ENCODE peak calls at places on chromosomes 5 and 9, in nine cellular contexts. H, G, S, J, N, I, L, A and U are unnamed samples.

GRCh38 chr9:117411547-117411946 is 3.3 kb downstream of the ASTN2 start:
- DNase-seq in H (no peak), G (no peak), S (peak), J (peak), N (no peak), I (peak), L (peak), A (peak), U (no peak)

GRCh38 chr9:73200694-73201432 is 49.2 kb downstream of the ANXA1 start:
- DNase-seq in H (no peak), G (no peak), S (peak), J (peak), N (no peak), I (peak), L (peak), A (no peak), U (no peak)

GRCh38 chr5:10726913-10727517 is 34.0 kb downstream of the DAP start:
- DNase-seq in H (no peak), G (no peak), S (no peak), J (no peak), N (no peak), I (no peak), L (peak), A (no peak), U (no peak)

GRCh38 chr5:126139773-126140172 is 283.4 kb upstream of the GRAMD2B start:
- DNase-seq in H (no peak), G (no peak), S (no peak), J (peak), N (no peak), I (no peak), L (no peak), A (no peak), U (no peak)

GRCh38 chr5:175470756-175471155 is 7.6 kb upstream of the SFXN1 start:
- DNase-seq in H (no peak), G (no peak), S (no peak), J (no peak), N (no peak), I (no peak), L (no peak), A (no peak), U (no peak)

GRCh38 chr5:63401434-63402046 is 560.7 kb downstream of the HTR1A start:
- DNase-seq in H (no peak), G (no peak), S (peak), J (peak), N (no peak), I (peak), L (peak), A (peak), U (no peak)

GRCh38 chr5:84729326-84729725 is 344.6 kb upstream of the EDIL3 start:
- DNase-seq in H (no peak), G (no peak), S (no peak), J (peak), N (no peak), I (no peak), L (no peak), A (no peak), U (no peak)

GRCh38 chr9:3205421-3206095 is 320.2 kb downstream of the RFX3 start:
- DNase-seq in H (no peak), G (no peak), S (no peak), J (no peak), N (no peak), I (no peak), L (no peak), A (no peak), U (no peak)

GRCh38 chr5:124841829-124842712 is 95.6 kb upstream of the ZNF608 start:
- DNase-seq in H (no peak), G (no peak), S (no peak), J (no peak), N (no peak), I (no peak), L (no peak), A (no peak), U (no peak)

GRCh38 chr5:14240366-14240765 is 97.2 kb downstream of the TRIO start:
- DNase-seq in H (no peak), G (no peak), S (no peak), J (peak), N (no peak), I (no peak), L (no peak), A (no peak), U (no peak)

GRCh38 chr5:916441-917293 is 24.0 kb downstream of the TRIP13 start:
- DNase-seq in H (no peak), G (no peak), S (no peak), J (no peak), N (no peak), I (no peak), L (no peak), A (no peak), U (no peak)

DNA sequence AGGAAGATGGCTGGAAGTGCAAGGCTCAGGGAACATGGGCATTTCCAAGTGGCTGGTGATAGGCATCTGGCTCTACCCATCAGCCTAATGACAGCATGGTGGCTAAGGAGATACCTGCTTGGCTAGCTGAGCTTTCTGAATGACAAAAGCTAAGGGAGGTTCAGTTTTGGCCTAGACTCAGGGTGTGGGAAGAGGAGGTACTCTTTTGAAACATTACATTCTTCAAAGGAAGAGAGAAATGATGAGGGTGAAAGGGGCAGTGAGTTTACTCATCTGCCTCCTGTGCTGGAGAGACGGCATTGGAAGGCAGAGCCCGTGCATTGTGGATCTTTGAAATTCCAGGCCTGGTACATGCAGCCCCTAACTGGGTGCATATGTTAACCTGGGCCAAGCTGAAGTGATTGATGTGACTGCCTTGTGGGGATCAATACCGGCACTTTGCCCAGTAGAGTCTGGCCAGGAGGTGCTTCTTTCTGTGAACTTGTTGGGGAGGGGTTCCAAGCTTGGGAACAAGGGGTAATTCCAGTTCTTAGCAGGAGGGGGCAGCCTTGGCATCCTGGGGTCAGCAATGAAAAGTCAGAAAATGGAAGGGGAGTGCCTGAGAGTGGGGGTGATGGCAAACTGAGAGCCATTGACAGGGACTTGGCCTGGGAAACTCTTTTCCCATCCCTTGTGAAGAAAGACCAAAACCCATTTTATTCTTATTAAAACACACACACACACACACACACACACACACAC is 108.6 kb downstream of the ACER2 start:
- DNase-seq in H (no peak), G (no peak), S (peak), J (no peak), N (no peak), I (peak), L (peak), A (peak), U (no peak)
- TF ChIP-seq CTCF in H (peak), G (no peak), S (peak), J (peak), N (no peak), I (peak), L (peak), A (peak), U (no peak)

DNA sequence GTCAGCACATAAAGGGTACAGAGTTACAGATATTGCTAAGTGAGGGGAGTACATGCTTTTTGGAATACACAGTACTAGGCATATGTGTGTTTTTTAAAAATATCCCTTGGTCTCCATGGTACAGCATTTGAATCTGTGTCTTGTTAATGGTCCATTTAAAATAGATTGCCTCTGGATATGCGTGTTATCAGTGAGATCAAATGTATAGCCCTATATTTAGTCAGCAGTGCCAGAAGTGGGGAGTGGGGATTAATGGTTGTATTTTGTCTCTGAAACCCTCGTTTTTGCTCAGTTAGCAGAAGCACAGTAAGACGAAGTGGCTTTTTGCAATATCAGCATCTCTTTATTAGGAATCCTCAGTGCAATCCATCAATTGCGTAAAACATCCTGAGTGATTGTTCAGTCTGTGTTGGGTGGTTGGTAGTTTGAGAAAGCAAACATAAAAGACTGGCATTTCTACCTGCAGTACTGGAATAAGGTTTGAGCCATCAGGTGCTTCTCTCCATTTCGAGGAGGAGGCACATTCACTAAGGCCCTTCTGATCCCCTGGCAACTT is 19.0 kb downstream of the SKP2 start:
- DNase-seq in H (no peak), G (no peak), S (no peak), J (no peak), N (no peak), I (no peak), L (no peak), A (no peak), U (no peak)
- TF ChIP-seq CTCF in H (no peak), G (no peak), S (no peak), J (no peak), N (no peak), I (no peak), L (no peak), A (no peak), U (no peak)

GRCh38 chr9:137227057-137227852 is at the start of gene RNF224:
- DNase-seq in H (no peak), G (peak), S (peak), J (peak), N (no peak), I (peak), L (peak), A (peak), U (peak)

GRCh38 chr9:137228968-137229896 is 1.5 kb upstream of the SLC34A3 start:
- DNase-seq in H (no peak), G (no peak), S (no peak), J (no peak), N (no peak), I (no peak), L (no peak), A (no peak), U (no peak)

GRCh38 chr9:137226338-137227056 is 805 bp upstream of the RNF224 start:
- DNase-seq in H (no peak), G (no peak), S (no peak), J (no peak), N (no peak), I (no peak), L (no peak), A (no peak), U (no peak)

GRCh38 chr9:137228515-137228967 is 1.2 kb downstream of the RNF224 start:
- DNase-seq in H (no peak), G (no peak), S (no peak), J (no peak), N (no peak), I (no peak), L (no peak), A (no peak), U (no peak)

GRCh38 chr9:137227853-137228514 is 682 bp downstream of the RNF224 start:
- DNase-seq in H (no peak), G (no peak), S (no peak), J (no peak), N (no peak), I (no peak), L (no peak), A (no peak), U (no peak)
- TF ChIP-seq CTCF in H (no peak), G (no peak), S (no peak), J (no peak), N (no peak), I (peak), L (no peak), A (no peak), U (no peak)

GRCh38 chr5:8864053-8864452 is 681.8 kb downstream of the SEMA5A start:
- DNase-seq in H (no peak), G (no peak), S (peak), J (peak), N (no peak), I (peak), L (no peak), A (no peak), U (no peak)
- TF ChIP-seq CTCF in H (peak), G (no peak), S (peak), J (peak), N (no peak), I (peak), L (peak), A (peak), U (no peak)

GRCh38 chr9:7533376-7534090 is 266.0 kb downstream of the DMAC1 start:
- DNase-seq in H (no peak), G (no peak), S (no peak), J (no peak), N (no peak), I (no peak), L (no peak), A (no peak), U (no peak)

GRCh38 chr9:7534211-7534935 is 265.2 kb downstream of the DMAC1 start:
- DNase-seq in H (no peak), G (no peak), S (no peak), J (no peak), N (no peak), I (no peak), L (no peak), A (no peak), U (no peak)

DNA sequence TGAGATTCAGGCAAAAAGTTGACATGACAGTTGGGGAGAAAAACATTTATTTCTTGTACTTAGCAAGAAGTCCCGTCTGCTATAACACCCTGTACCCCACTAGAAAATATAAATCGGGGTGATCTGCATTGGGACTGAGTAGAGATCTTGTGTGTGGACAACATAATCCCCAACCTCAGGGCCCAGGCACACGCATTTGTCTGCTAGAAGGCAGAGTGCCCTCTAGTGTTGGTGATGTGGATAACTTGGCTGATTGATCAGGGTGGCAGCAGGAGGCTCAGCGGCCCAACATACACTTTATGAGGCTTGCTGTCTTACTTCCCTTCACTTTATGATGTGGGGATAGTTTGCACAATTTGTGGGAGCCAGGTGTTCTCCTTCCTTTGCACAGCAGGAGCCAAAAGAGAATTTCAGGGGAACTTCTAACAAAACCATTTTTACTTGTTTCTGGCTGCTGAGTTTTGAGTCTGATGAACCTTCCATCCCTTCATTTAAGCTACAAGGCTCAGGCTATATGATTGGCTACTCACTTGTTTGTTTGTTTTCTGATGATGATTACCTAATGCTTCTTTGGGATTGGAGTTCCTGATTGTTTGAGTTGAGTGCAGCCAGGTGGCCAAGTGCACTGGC is 263.2 kb downstream of the DMAC1 start:
- DNase-seq in H (no peak), G (no peak), S (peak), J (peak), N (no peak), I (peak), L (peak), A (peak), U (no peak)
- TF ChIP-seq CTCF in H (peak), G (peak), S (peak), J (peak), N (peak), I (peak), L (peak), A (peak), U (no peak)

GRCh38 chr5:86968311-86968753 is 299.4 kb upstream of the RASA1 start:
- DNase-seq in H (no peak), G (no peak), S (peak), J (peak), N (no peak), I (peak), L (peak), A (no peak), U (no peak)

GRCh38 chr5:86974910-86975309 is 292.8 kb upstream of the RASA1 start:
- DNase-seq in H (no peak), G (no peak), S (peak), J (peak), N (no peak), I (no peak), L (no peak), A (no peak), U (no peak)

GRCh38 chr5:86971034-86971511 is 296.6 kb upstream of the RASA1 start:
- DNase-seq in H (no peak), G (no peak), S (peak), J (peak), N (no peak), I (peak), L (peak), A (no peak), U (no peak)
- TF ChIP-seq CTCF in H (no peak), G (no peak), S (peak), J (peak), N (no peak), I (peak), L (peak), A (no peak), U (no peak)

DNA sequence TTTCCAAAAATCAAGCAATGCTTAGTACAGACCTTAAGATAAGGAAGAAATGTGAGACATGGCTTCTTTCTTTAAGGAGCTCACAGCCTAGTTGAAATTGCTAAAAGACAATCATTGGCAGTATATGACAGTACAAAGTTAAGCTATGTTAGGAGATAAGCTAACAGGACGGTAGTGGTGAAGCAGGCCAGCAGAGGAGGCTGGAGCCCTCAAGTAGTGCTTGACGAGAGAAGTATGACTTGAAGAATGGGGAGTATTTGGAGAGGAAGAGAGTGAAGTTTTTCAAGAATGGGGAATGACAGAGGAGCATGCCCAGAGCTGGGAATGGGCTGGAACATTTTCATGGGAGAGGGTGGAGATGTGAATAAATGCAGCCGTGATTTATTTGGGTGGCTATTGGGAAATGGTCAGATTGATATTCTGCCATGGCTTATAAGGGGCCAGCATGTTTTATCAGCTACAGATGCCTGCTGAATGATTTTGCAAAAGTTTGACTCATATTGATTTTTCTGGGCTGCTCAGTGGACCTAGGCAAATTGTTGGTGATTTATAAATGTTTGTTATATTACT is 43.7 kb downstream of the LURAP1L start:
- DNase-seq in H (no peak), G (no peak), S (no peak), J (peak), N (peak), I (no peak), L (no peak), A (no peak), U (no peak)
- TF ChIP-seq CTCF in H (no peak), G (no peak), S (no peak), J (no peak), N (no peak), I (no peak), L (no peak), A (no peak), U (no peak)

DNA sequence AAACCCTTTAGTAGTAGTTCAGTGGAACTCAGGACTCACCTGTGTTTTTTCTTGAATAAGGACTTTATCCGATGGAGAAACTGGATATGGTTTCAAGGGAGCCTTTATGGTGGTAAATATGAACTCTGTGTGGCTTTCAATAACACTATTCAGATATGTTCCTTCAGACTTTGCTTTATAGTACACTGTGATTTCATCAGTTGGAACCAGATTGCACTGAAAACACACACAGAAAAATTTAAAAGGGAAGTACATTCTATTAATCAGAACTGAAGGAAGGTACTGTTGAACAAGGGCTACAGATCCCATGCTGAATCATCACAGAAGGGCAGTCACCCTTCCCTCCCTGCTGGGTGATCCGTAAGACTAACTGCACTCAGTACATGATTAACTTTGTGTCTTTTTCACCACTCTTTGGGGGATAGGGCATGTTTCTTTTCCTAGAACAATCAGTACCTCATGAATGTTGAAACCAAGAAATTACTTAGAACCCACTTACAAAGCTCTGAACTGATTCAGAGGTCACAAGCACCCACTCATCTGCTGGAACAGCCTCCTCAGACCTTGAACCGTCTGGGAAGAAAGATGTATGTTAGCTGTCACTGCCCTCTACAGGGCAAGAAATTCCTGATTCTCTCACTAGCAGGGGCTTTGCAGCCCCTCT is 51.2 kb downstream of the IARS1 start:
- DNase-seq in H (no peak), G (no peak), S (no peak), J (peak), N (no peak), I (no peak), L (no peak), A (no peak), U (no peak)
- TF ChIP-seq CTCF in H (peak), G (no peak), S (no peak), J (peak), N (no peak), I (peak), L (peak), A (peak), U (no peak)

GRCh38 chr9:81465468-81466002 is 223.8 kb downstream of the TLE1 start:
- DNase-seq in H (no peak), G (no peak), S (no peak), J (peak), N (no peak), I (no peak), L (no peak), A (no peak), U (no peak)
- TF ChIP-seq CTCF in H (no peak), G (no peak), S (no peak), J (no peak), N (no peak), I (no peak), L (no peak), A (no peak), U (no peak)

GRCh38 chr5:172911628-172911880 is 47.7 kb upstream of the RPL26L1 start:
- DNase-seq in H (no peak), G (no peak), S (no peak), J (no peak), N (no peak), I (no peak), L (no peak), A (no peak), U (no peak)

GRCh38 chr5:172909931-172910502 is 49.2 kb upstream of the RPL26L1 start:
- DNase-seq in H (no peak), G (peak), S (no peak), J (peak), N (no peak), I (no peak), L (no peak), A (no peak), U (no peak)

GRCh38 chr5:172911976-172912375 is 47.2 kb upstream of the RPL26L1 start:
- DNase-seq in H (no peak), G (no peak), S (no peak), J (peak), N (no peak), I (no peak), L (no peak), A (no peak), U (no peak)

GRCh38 chr5:172913117-172913850 is 45.9 kb upstream of the RPL26L1 start:
- DNase-seq in H (no peak), G (no peak), S (no peak), J (no peak), N (no peak), I (no peak), L (no peak), A (no peak), U (no peak)

GRCh38 chr5:172910828-172911627 is 48.2 kb upstream of the RPL26L1 start:
- DNase-seq in H (no peak), G (peak), S (peak), J (peak), N (peak), I (peak), L (peak), A (no peak), U (peak)
- TF ChIP-seq CTCF in H (peak), G (no peak), S (no peak), J (peak), N (no peak), I (peak), L (peak), A (no peak), U (no peak)